ENCODE peak calls at places on chromosome 16, in nine cellular contexts. R is fibroblast of lung; D is AG04450; Z is heart left ventricle; I is CD4-positive, alpha-beta T cell; J is ascending aorta; C is psoas muscle; L is IMR-90; K is hepatocyte. U is an unnamed sample.
A peak's percentile ranks its signal among the peaks of the same experiment; 100 is the strongest.

GRCh38 chr16:70429888-70430666 is 8.8 kb downstream of the ST3GAL2 start:
- DNase-seq in R (no peak), D (no peak), Z (no peak), I (no peak), J (no peak), C (no peak), L (no peak), K (no peak), U (no peak)

GRCh38 chr16:73058616-73059409 is 10.9 kb upstream of the ZFHX3 start:
- DNase-seq in R (peak; percentile 66), D (no peak), Z (peak; percentile 67), I (no peak), J (no peak), C (peak; percentile 62), L (peak; percentile 43), K (no peak), U (peak; percentile 39)

GRCh38 chr16:642189-643049 is 791 bp downstream of the MCRIP2 start:
- DNase-seq in R (peak; percentile 17), D (no peak), Z (peak; percentile 81), I (no peak), J (no peak), C (peak; percentile 69), L (no peak), K (peak; percentile 82), U (peak; percentile 67)

GRCh38 chr16:25109643-25110042 is 1.9 kb upstream of the LCMT1 start:
- DNase-seq in R (peak; percentile 93), D (peak; percentile 91), Z (peak; percentile 46), I (no peak), J (no peak), C (peak; percentile 60), L (peak; percentile 98), K (peak; percentile 81), U (no peak)

GRCh38 chr16:721765-722481 is 977 bp downstream of the ANTKMT start:
- DNase-seq in R (no peak), D (no peak), Z (no peak), I (no peak), J (no peak), C (no peak), L (no peak), K (no peak), U (no peak)

GRCh38 chr16:76653390-76654026 is 376.3 kb downstream of the CNTNAP4 start:
- DNase-seq in R (peak; percentile 13), D (peak; percentile 4), Z (no peak), I (no peak), J (no peak), C (no peak), L (peak; percentile 28), K (peak; percentile 85), U (no peak)

GRCh38 chr16:71537643-71538042 is 11.4 kb downstream of the CHST4 start:
- DNase-seq in R (peak; percentile 25), D (peak; percentile 8), Z (no peak), I (peak; percentile 10), J (no peak), C (no peak), L (peak; percentile 41), K (peak; percentile 73), U (no peak)

GRCh38 chr16:31440511-31441184 is 1.9 kb downstream of the ZNF843 start:
- DNase-seq in R (no peak), D (no peak), Z (no peak), I (no peak), J (no peak), C (no peak), L (no peak), K (no peak), U (no peak)

GRCh38 chr16:48622456-48623303 is 12.7 kb upstream of the N4BP1 start:
- DNase-seq in R (no peak), D (no peak), Z (no peak), I (no peak), J (no peak), C (no peak), L (no peak), K (no peak), U (no peak)

GRCh38 chr16:17491140-17491662 is 20.4 kb upstream of the XYLT1 start:
- DNase-seq in R (no peak), D (no peak), Z (no peak), I (no peak), J (no peak), C (no peak), L (no peak), K (no peak), U (no peak)

GRCh38 chr16:68074850-68075249 is 10.3 kb upstream of the NFATC3 start:
- DNase-seq in R (no peak), D (no peak), Z (no peak), I (peak; percentile 24), J (no peak), C (no peak), L (no peak), K (no peak), U (no peak)

GRCh38 chr16:68972720-68973119 is 129.4 kb downstream of the TANGO6 start:
- DNase-seq in R (peak; percentile 78), D (peak; percentile 23), Z (no peak), I (no peak), J (no peak), C (no peak), L (peak; percentile 70), K (peak; percentile 33), U (no peak)

DNA sequence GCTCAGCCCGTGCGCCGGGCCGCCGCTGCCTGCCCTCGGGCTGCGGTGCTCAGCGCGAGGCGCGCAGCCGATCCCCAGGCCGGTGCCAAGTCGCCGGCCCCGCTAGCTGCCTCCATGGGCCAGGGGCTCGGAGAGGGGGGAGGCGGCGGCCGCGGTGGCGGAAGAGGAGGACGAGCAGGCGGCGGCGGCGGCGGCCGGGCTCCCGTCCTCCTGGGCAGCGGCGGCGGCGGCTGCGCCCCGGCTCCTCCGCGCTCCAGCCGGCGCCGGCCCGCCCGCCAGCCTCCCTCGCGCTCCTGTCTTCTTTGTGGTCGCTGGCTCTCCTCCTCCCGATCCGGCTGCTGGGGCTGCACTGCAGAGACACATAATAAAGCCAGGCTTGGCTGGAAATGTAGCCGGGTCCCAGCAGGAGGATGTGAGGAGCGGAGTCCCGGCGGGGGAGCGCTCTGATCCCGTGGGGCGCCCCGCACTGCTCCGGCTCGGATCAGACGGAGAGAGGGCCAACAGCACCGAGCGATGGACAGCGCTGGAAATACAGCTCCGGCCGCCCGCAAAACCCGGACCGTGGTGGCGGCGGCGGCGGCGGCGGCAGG is 924 bp upstream of the ZNF423 start:
- DNase-seq in R (peak; percentile 87), D (peak; percentile 6), Z (peak; percentile 89), I (no peak), J (no peak), C (peak; percentile 86), L (peak; percentile 55), K (peak; percentile 93), U (peak; percentile 81)
- TF ChIP-seq CTCF in R (peak; percentile 35), D (peak; percentile 34), Z (peak; percentile 48), I (no peak), J (peak; percentile 47), C (peak; percentile 48), L (peak; percentile 33), K (peak; percentile 57), U (no peak)

DNA sequence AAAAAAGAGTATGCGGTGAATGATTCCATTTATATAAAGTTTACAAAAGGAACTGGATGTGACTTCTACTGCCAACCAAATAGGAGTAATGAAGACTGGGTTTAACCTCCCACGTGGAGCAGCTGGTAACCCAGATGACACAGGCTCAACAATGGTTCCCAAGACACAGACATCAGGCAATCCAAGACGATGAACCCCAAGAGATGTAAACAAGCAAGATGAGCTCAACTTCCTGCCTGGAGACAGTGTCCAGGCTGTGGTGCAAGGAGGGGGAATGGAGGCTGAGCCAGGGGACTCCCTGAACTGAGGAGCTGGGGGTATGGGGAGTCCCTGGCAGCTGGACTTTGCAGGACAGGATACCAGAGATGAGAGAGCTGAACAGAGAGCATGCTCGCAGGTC is 104.7 kb downstream of the LITAF start:
- DNase-seq in R (no peak), D (peak; percentile 61), Z (no peak), I (no peak), J (no peak), C (no peak), L (peak; percentile 95), K (no peak), U (no peak)
- H3K9me3 ChIP-seq in R (no peaks in the 10 kb centered on the region), D (peaks cover 21% of the 10 kb centered on the region), Z (no peaks in the 10 kb centered on the region), I (peaks cover 15% of the 10 kb centered on the region), J (no peaks in the 10 kb centered on the region), C (peaks cover 10% of the 10 kb centered on the region), L (no peaks in the 10 kb centered on the region), K (no peaks in the 10 kb centered on the region), U (peaks cover 25% of the 10 kb centered on the region)

DNA sequence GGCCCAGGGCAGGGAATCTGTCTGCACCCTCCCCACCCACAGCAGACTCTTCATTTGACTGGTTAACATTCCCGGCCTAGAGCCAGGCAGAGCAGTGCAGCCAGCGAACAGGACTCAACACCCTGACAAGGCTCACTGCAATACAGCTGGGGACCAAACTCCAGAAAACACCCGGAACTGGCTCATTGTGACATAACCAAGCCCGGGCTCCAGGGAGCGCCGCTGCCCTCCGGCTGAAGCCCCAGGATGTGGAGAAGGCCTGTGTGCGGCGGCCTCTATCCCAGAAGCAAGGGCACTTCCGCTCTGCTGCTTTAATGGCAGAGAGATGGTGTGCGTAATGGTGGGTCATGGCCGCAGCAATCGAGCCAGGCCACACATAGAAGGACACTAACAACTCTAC is 18.2 kb downstream of the KLHDC4 start:
- DNase-seq in R (no peak), D (no peak), Z (no peak), I (no peak), J (no peak), C (no peak), L (no peak), K (no peak), U (no peak)
- TF ChIP-seq CTCF in R (no peak), D (no peak), Z (no peak), I (no peak), J (no peak), C (no peak), L (no peak), K (no peak), U (no peak)

GRCh38 chr16:84339316-84339715 is 29.0 kb upstream of the ATP2C2 start:
- DNase-seq in R (no peak), D (no peak), Z (no peak), I (no peak), J (no peak), C (no peak), L (no peak), K (no peak), U (no peak)
- H3K9me3 ChIP-seq in R (no peaks in the 10 kb centered on the region), D (peaks cover 4% of the 10 kb centered on the region), Z (peaks cover 14% of the 10 kb centered on the region), I (no peaks in the 10 kb centered on the region), J (peaks cover 14% of the 10 kb centered on the region), C (peaks cover 2% of the 10 kb centered on the region), L (peaks cover 3% of the 10 kb centered on the region), K (no peaks in the 10 kb centered on the region), U (peaks cover 35% of the 10 kb centered on the region)